ENCODE peak calls at places on chromosome 5, in five cellular contexts. M is activated CD8-positive, alpha-beta memory T cell treated with anti-CD3 and anti-CD28 coated beads, Interleukin-2, amount 10 ng/mL, durations not matched to agents 7 days and 5 days; H is stimulated activated naive B cell treated with anti-CD40 and anti-IgM and Interleukin-4, amounts not matched to agents 10 μg/mL and 1 μg/mL and 100 μg/mL, for 72 hours; N is activated CD4-positive, alpha-beta T cell treated with anti-CD3 and anti-CD28 coated beads for 36 hours; Q is activated T-cell treated with anti-CD3 and anti-CD28 coated beads, Interleukin-2, amount 50 U/mL, for 4 hours. D is an unnamed sample.

GRCh38 chr5:180373475-180374269 is 20.5 kb upstream of the GFPT2 start:
- ATAC-seq in Q (no peak), M (no peak), N (no peak), H (no peak), D (no peak)

GRCh38 chr5:179256229-179257189 is 88.8 kb downstream of the ADAMTS2 start:
- ATAC-seq in M (no peak), Q (no peak), N (no peak), H (no peak), D (no peak)

GRCh38 chr5:3100921-3101551 is 349.6 kb upstream of the IRX2 start:
- ATAC-seq in Q (no peak), N (no peak), M (no peak), H (no peak), D (no peak)

GRCh38 chr5:119363936-119364335 is 8.1 kb downstream of the TNFAIP8 start:
- ATAC-seq in N (peak; percentile 7), M (no peak), Q (peak; percentile 23), H (peak; percentile 48), D (peak; percentile 20)

GRCh38 chr5:83025690-83026472 is 51.3 kb downstream of the TMEM167A start:
- ATAC-seq in H (no peak), M (no peak), Q (no peak), N (no peak), D (no peak)

GRCh38 chr5:110013042-110013441 is 323.3 kb downstream of the MAN2A1 start:
- ATAC-seq in Q (no peak), M (no peak), N (no peak), H (no peak), D (no peak)

GRCh38 chr5:135375040-135375439 is 24.0 kb downstream of the MACROH2A1 start:
- ATAC-seq in N (no peak), Q (no peak), M (no peak), H (no peak), D (no peak)

GRCh38 chr5:140312067-140312790 is 9.3 kb upstream of the PFDN1 start:
- ATAC-seq in Q (no peak), N (peak; percentile 36), M (no peak), H (no peak), D (peak; percentile 23)

GRCh38 chr5:68554566-68555279 is 339.2 kb downstream of the PIK3R1 start:
- ATAC-seq in H (no peak), M (no peak), Q (no peak), N (no peak), D (no peak)

GRCh38 chr5:16313761-16314160 is 134.2 kb upstream of the MARCHF11 start:
- ATAC-seq in N (no peak), Q (no peak), M (no peak), H (no peak), D (no peak)

GRCh38 chr5:151036556-151036955 is 16.2 kb downstream of the GPX3 start:
- ATAC-seq in H (no peak), Q (no peak), M (no peak), N (no peak), D (no peak)

GRCh38 chr5:64331597-64332277 is 166.1 kb downstream of the RNF180 start:
- ATAC-seq in M (no peak), H (no peak), Q (no peak), N (no peak), D (peak; percentile 9)

GRCh38 chr5:67173959-67174358 is 22.6 kb downstream of the CD180 start:
- ATAC-seq in M (peak; percentile 33), N (peak; percentile 79), Q (no peak), H (peak; percentile 33), D (peak; percentile 88)

GRCh38 chr5:112356178-112356956 is 62.7 kb downstream of the EPB41L4A start:
- ATAC-seq in N (no peak), Q (no peak), M (no peak), H (no peak), D (no peak)

D was measured in activated T-helper 17 cell treated with anti-CD3 and anti-CD28 coated beads, Interleukin-2, amount 50 U/mL, for 72 hours.